ENCODE peak calls at places on chromosomes 5 and 9, in six cellular contexts. Y, L, A, C, D and W are unnamed samples. For H3K4me1, the result is how much of the 10 kb centered on the place peaks cover.

GRCh38 chr5:180786398-180787005 is 16.1 kb downstream of the MGAT1 start:
- DNase-seq in Y (no peak), L (no peak), A (no peak), C (no peak), D (no peak), W (no peak)

GRCh38 chr5:147892696-147893296 is 13.5 kb downstream of the C5orf46 start:
- DNase-seq in Y (no peak), L (peak), A (peak), C (no peak), D (peak), W (peak)

GRCh38 chr9:1969160-1969559 is 46.0 kb upstream of the SMARCA2 start:
- DNase-seq in Y (no peak), L (no peak), A (no peak), C (no peak), D (no peak), W (no peak)

GRCh38 chr5:68333649-68334549 is 118.3 kb downstream of the PIK3R1 start:
- DNase-seq in Y (peak), L (peak), A (peak), C (no peak), D (no peak), W (no peak)

GRCh38 chr5:146644811-146645210 is 128.8 kb upstream of the GPR151 start:
- DNase-seq in Y (no peak), L (no peak), A (no peak), C (no peak), D (no peak), W (no peak)

GRCh38 chr5:127650649-127651048 is 1.8 kb downstream of the CTXN3 start:
- DNase-seq in Y (no peak), L (no peak), A (peak), C (no peak), D (no peak), W (no peak)

GRCh38 chr5:17436766-17437221 is 61.2 kb upstream of the TAF11L2 start:
- DNase-seq in Y (no peak), L (no peak), A (no peak), C (no peak), D (no peak), W (no peak)

GRCh38 chr9:136021891-136022681 is 60.9 kb upstream of the UBAC1 start:
- DNase-seq in Y (no peak), L (no peak), A (no peak), C (no peak), D (no peak), W (peak)

GRCh38 chr9:110933350-110934001 is 104.8 kb downstream of the LPAR1 start:
- DNase-seq in Y (no peak), L (no peak), A (no peak), C (no peak), D (no peak), W (no peak)

GRCh38 chr5:72015103-72015548 is 92.1 kb upstream of the MAP1B start:
- DNase-seq in Y (peak), L (peak), A (peak), C (no peak), D (no peak), W (no peak)

GRCh38 chr5:113022661-113023060 is 46.1 kb downstream of the DCP2 start:
- DNase-seq in Y (no peak), L (no peak), A (peak), C (no peak), D (no peak), W (no peak)

GRCh38 chr9:116297346-116297745 is 143.8 kb downstream of the PAPPA start:
- DNase-seq in Y (no peak), L (no peak), A (no peak), C (no peak), D (no peak), W (no peak)

GRCh38 chr9:17810728-17811634 is 232.1 kb downstream of the SH3GL2 start:
- DNase-seq in Y (peak), L (peak), A (peak), C (peak), D (peak), W (no peak)

GRCh38 chr9:34457266-34458012 is 931 bp downstream of the FAM219A start:
- DNase-seq in Y (peak), L (no peak), A (peak), C (peak), D (peak), W (peak)

GRCh38 chr9:128094950-128095544 is 27.0 kb downstream of the SLC25A25 start:
- DNase-seq in Y (no peak), L (no peak), A (no peak), C (no peak), D (no peak), W (no peak)

GRCh38 chr9:125521462-125522327 is 185.3 kb downstream of the MAPKAP1 start:
- DNase-seq in Y (peak), L (peak), A (peak), C (no peak), D (no peak), W (no peak)

GRCh38 chr5:15420201-15420600 is 79.8 kb upstream of the FBXL7 start:
- DNase-seq in Y (no peak), L (no peak), A (no peak), C (no peak), D (no peak), W (no peak)

GRCh38 chr9:119368681-119369581 is at the start of gene BRINP1:
- DNase-seq in Y (peak), L (no peak), A (no peak), C (no peak), D (no peak), W (no peak)

GRCh38 chr5:156186760-156187159 is 140.2 kb upstream of the SGCD start:
- DNase-seq in Y (peak), L (no peak), A (peak), C (no peak), D (no peak), W (no peak)

GRCh38 chr9:132590318-132591182 is 8.1 kb downstream of the BARHL1 start:
- DNase-seq in Y (no peak), L (no peak), A (no peak), C (no peak), D (no peak), W (no peak)

GRCh38 chr5:155926011-155926410 is 401.0 kb upstream of the SGCD start:
- DNase-seq in Y (no peak), L (no peak), A (peak), C (no peak), D (no peak), W (no peak)

GRCh38 chr5:77181173-77181572 is 29.3 kb upstream of the PDE8B start:
- DNase-seq in Y (no peak), L (no peak), A (no peak), C (no peak), D (no peak), W (no peak)

GRCh38 chr9:127402401-127403090 is 5.6 kb downstream of the SLC2A8 start:
- DNase-seq in Y (no peak), L (no peak), A (no peak), C (no peak), D (no peak), W (no peak)

GRCh38 chr5:179176166-179176565 is 116.0 kb downstream of the ZNF354C start:
- DNase-seq in Y (no peak), L (no peak), A (no peak), C (no peak), D (no peak), W (no peak)

GRCh38 chr5:100902406-100903035 is 561 bp downstream of the ST8SIA4 start:
- DNase-seq in Y (no peak), L (no peak), A (no peak), C (peak), D (no peak), W (no peak)

GRCh38 chr5:159452480-159453167 is 122.3 kb upstream of the IL12B start:
- DNase-seq in Y (no peak), L (no peak), A (no peak), C (no peak), D (no peak), W (no peak)

GRCh38 chr9:37911271-37911681 is 7.3 kb upstream of the SLC25A51 start:
- DNase-seq in Y (no peak), L (no peak), A (peak), C (no peak), D (no peak), W (no peak)

GRCh38 chr9:70893610-70894122 is 227.8 kb downstream of the TRPM3 start:
- DNase-seq in Y (no peak), L (no peak), A (no peak), C (no peak), D (no peak), W (no peak)

GRCh38 chr5:124649548-124650501 is 96.6 kb downstream of the ZNF608 start:
- DNase-seq in Y (no peak), L (no peak), A (peak), C (peak), D (peak), W (peak)
- H3K4me3 ChIP-seq in Y (no peak), L (no peak), A (peak), C (no peak), D (no peak), W (peak)

GRCh38 chr5:103258957-103259704 is 568 bp downstream of the MACIR start:
- DNase-seq in Y (peak), L (no peak), A (peak), C (peak), D (peak), W (peak)
- TF ChIP-seq POLR2A in Y (peak), L (no peak), A (no peak), C (peak), D (no peak), W (no peak)

DNA sequence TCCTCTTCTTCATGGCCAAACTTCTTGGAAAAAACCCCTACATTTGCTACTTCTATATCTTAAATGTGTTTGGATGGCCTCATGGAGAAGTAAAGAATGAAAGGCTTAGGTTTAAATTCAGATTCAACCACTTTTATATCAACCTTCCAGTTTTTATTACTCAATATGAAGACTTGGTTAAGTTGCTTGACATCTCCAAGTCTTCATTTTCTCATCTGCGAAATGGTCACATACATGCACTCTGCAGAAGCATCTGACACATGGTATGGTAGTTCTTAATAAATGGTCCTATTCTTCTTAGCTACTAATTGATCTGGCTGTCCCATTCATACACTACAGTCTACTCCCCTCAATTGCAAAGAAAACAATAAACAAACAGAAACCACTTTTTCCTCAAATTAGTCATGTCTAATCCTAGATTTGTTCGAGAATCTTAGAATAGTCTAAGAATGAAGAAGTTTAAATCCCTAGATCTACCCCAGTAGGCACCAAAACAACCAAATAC is 59.3 kb downstream of the FYB1 start:
- DNase-seq in Y (no peak), L (no peak), A (no peak), C (no peak), D (no peak), W (no peak)
- H3K4me1 ChIP-seq in Y (under half), L (under half), A (under half), C (under half), D (under half), W (under half)

DNA sequence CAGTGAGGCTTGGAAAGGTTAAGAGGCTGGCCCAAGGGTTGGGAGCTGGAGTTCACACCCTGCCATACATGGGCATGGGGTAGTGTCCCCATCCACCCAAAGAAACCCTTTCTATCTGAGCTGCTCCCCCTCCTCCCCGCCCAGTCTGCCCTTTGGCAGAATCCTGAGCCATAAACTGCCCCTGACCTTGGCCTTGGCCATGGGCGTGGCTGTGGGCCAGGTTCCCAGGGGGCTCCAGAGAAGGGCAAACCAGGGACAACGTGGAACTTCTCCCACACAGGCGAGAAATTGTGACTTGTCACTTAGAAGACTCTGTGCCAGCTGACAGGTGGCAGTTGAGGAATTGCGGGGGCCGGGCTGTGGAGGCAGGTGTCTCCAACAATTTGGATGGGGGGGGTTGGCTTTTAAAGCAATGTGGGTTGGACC is 4.8 kb downstream of the FAM78A start:
- DNase-seq in Y (no peak), L (no peak), A (no peak), C (no peak), D (no peak), W (no peak)
- H3K4me3 ChIP-seq in Y (no peak), L (no peak), A (no peak), C (no peak), D (no peak), W (no peak)

GRCh38 chr5:141778211-141778610 is 96.2 kb upstream of the ARAP3 start:
- DNase-seq in Y (no peak), L (no peak), A (peak), C (no peak), D (no peak), W (no peak)
- TF ChIP-seq POLR2A in Y (no peak), L (no peak), A (no peak), C (no peak), D (no peak), W (no peak)